ENCODE peak calls at places on chromosomes 6 and 20, in six cellular contexts. S is mesenchymal stem cell, R is IMR-90, A is neuronal stem cell, J is H9, H is mesendoderm. K is an unnamed sample.

GRCh38 chr6:56659721-56660373 is 17.2 kb upstream of the DST start:
- DNase-seq in J (no peak), A (no peak), R (no peak), H (peak; percentile 65), S (no peak), K (no peak)

GRCh38 chr20:47266847-47267515 is 89.5 kb downstream of the ZMYND8 start:
- DNase-seq in H (no peak), S (no peak), J (no peak), A (no peak), R (no peak), K (no peak)

GRCh38 chr6:63560806-63561672 is 11.2 kb upstream of the LOC128125822 start:
- DNase-seq in A (no peak), J (no peak), H (no peak), R (peak; percentile 63), S (peak; percentile 50), K (no peak)

GRCh38 chr6:124490123-124490522 is 472.1 kb upstream of the RNF217 start:
- DNase-seq in S (peak; percentile 45), R (no peak), A (no peak), J (no peak), H (peak; percentile 78), K (peak; percentile 89)

GRCh38 chr20:13271098-13271497 is 50.0 kb downstream of the ISM1 start:
- DNase-seq in H (no peak), S (no peak), J (no peak), A (no peak), R (no peak), K (no peak)

GRCh38 chr20:59561614-59562277 is 42.6 kb upstream of the PHACTR3 start:
- DNase-seq in R (no peak), S (no peak), A (no peak), H (no peak), J (no peak), K (no peak)

GRCh38 chr6:6003334-6004146 is 3.2 kb downstream of the NRN1 start:
- DNase-seq in J (peak; percentile 70), R (no peak), H (peak; percentile 84), A (no peak), S (no peak), K (peak; percentile 67)

GRCh38 chr20:19945732-19946670 is 71.2 kb upstream of the NAA20 start:
- DNase-seq in R (no peak), S (no peak), J (no peak), H (no peak), A (no peak), K (peak; percentile 29)

GRCh38 chr20:37179671-37180524 is 550 bp upstream of the MROH8 start:
- DNase-seq in A (no peak), S (peak; percentile 70), R (peak; percentile 85), H (peak; percentile 46), J (no peak), K (peak; percentile 19)

GRCh38 chr6:1832844-1833787 is 223.4 kb downstream of the FOXC1 start:
- DNase-seq in H (no peak), S (no peak), R (peak; percentile 12), A (no peak), J (no peak), K (no peak)

GRCh38 chr6:62283828-62284411 is 2.1 kb downstream of the KHDRBS2 start:
- DNase-seq in S (peak; percentile 43), R (peak; percentile 0), A (peak; percentile 50), H (peak; percentile 61), J (no peak), K (no peak)

GRCh38 chr6:105302617-105303128 is 100.2 kb downstream of the PREP start:
- DNase-seq in J (peak; percentile 39), H (peak; percentile 3), S (no peak), R (no peak), A (no peak), K (no peak)

GRCh38 chr6:45031601-45032000 is 296.5 kb upstream of the RUNX2 start:
- DNase-seq in H (no peak), J (no peak), S (no peak), A (no peak), R (no peak), K (peak; percentile 8)

GRCh38 chr6:108661982-108662381 is 101.3 kb downstream of the FOXO3 start:
- DNase-seq in H (no peak), A (no peak), J (no peak), S (no peak), R (no peak), K (no peak)

GRCh38 chr6:108662702-108663101 is 102.0 kb downstream of the FOXO3 start:
- DNase-seq in R (no peak), H (no peak), S (no peak), A (no peak), J (no peak), K (no peak)

GRCh38 chr6:108660251-108660650 is 99.5 kb downstream of the FOXO3 start:
- DNase-seq in R (no peak), S (no peak), J (no peak), A (no peak), H (no peak), K (no peak)

GRCh38 chr6:108658174-108658573 is 97.5 kb downstream of the FOXO3 start:
- DNase-seq in S (no peak), R (no peak), A (no peak), H (no peak), J (no peak), K (peak; percentile 54)

DNA sequence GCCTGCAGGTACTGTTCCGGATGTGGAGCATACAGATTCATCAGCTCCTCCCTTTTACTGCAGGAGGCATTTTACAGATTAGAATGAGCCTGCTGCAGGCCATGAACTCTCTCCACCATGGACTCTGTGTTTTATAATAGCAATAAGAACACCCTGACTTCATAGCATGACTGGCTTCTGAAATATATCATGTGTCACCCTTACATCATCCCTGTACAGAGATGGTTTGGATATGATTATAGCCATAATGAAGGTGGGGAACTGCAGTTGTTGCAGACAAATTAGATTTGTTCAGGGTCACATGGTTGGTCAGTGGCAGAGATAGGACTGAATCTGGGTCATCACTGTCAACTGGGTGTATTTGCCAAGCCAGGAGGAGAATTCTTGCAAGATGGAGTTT is 100.7 kb downstream of the FOXO3 start:
- DNase-seq in R (peak; percentile 82), H (no peak), J (no peak), S (peak; percentile 28), A (no peak), K (no peak)
- H3K23ac ChIP-seq in R (no peak overlapping the region), H (no peak overlapping the region), J (no peak overlapping the region), S (no peak overlapping the region), A (no peak overlapping the region), K (no peak overlapping the region)

DNA sequence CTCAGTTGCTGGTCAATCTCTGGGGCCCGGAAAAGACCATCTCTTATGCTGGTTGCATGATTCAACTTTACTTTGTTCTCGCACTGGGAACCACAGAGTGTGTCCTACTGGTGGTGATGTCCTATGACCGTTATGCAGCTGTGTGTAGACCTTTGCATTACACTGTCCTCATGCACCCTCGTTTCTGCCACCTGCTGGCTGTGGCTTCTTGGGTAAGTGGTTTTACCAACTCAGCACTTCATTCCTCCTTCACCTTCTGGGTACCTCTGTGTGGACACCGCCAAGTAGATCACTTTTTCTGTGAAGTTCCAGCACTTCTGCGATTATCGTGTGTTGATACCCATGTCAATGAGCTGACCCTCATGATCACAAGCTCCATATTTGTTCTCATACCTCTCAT is 4.3 kb downstream of the OR2J3 start:
- DNase-seq in S (no peak), H (peak; percentile 27), A (no peak), J (peak; percentile 31), R (no peak), K (no peak)
- H3K23ac ChIP-seq in S (no peak overlapping the region), H (no peak overlapping the region), A (no peak overlapping the region), J (no peak overlapping the region), R (no peak overlapping the region), K (no peak overlapping the region)

DNA sequence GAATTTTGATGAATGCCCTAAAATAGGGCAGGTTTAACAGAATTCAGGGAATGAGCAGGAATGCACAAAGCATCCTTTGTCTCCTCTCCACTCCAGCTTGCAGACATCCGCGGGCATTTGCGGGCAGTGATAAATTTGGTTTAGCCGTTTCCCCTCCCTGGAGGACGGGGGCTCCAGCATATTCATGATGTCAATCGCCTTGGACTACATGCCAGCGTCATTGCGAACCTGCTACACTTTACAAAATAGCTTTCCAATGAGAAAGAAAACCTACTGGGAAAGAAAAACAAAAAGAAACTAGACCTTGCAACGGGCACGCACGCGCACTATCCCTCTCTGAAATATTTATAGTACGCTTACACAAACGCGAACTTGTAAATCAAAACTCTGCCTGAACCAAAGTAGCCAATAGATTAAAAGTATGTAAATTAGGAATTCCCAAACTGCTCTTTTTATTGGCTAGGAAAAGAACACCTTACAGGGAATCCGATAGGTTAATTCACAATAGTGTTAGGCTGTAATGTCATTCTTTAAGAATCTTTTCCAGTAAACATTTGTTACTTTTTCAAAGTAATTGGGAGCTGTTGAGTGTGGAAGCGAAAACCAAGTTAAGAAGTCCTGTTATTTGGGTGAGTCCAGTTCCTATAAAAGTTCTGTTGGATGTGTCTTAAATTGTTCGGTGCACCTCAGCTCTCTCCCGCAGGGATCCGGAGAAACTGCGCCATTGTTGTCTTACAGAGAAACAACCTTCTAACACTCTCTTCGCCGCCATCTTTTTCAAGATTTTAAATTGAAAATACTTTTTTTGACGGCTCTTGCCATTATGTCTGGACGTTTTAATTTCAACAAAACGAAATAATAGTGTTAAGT is 136.7 kb downstream of the HFE start:
- DNase-seq in H (peak; percentile 96), R (peak; percentile 97), J (peak; percentile 55), S (peak; percentile 98), A (peak; percentile 74), K (peak; percentile 93)
- H3K23ac ChIP-seq in H (no peak overlapping the region), R (peak overlapping the region; percentile 61), J (no peak overlapping the region), S (no peak overlapping the region), A (no peak overlapping the region), K (no peak overlapping the region)

DNA sequence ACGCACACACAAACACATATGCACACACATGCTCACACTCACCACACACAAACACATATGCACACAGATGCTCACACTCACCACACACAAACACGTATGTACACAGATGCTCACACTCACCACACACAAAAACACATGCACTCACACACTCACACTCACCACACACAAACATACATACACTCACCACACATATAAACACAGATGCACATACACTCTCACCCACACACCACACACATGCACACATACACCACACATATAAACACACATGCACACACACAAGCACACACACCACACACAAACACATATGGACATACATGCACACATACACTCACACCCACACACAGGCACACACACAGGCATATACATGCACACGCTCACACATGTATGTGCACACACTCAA is 112.3 kb downstream of the ERMARD start:
- DNase-seq in S (no peak), H (no peak), J (no peak), A (no peak), R (no peak), K (no peak)
- H3K23ac ChIP-seq in S (no peak overlapping the region), H (no peak overlapping the region), J (no peak overlapping the region), A (peak overlapping the region; percentile 58), R (no peak overlapping the region), K (peak overlapping the region; percentile 70)

DNA sequence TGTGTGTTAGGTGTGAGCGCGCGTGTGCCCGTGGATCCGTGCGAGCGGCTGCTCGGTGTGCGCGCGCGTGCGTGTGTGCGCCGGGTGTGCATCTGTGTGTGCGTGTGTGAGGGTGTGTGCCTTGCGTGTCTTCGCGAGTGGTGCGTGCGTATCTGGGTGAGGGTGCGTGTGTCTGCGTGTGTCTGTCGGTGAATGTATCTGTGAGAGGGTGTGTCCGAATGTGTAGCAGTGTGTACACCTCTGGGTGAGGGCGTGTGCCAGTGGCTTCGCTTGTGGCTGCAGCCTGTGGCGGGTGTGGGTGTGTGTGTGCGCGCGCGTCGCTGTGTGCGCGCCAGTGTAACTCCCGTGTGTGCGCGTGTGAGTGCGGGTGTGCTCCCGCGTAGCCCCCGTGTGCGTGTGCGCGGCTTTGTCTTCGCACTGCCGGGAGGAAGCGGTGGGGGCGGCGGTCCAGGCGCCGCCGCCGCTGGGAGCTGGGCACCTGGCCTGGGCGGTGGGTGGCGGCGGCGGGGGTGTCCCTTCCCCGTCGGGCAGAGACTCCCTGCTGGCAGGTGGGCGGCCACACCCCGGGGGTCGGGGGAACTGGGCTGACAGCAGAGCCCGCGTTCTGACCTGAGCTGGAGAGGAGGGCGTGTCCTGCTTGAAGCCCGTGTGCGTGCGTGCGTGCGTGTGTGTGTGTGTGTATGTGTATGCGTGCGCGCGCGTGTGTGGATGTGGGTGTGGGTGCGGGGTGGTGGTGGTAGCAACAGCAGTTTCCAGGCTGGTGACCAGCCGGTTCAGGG is 61.3 kb upstream of the EPB41L1 start:
- DNase-seq in R (no peak), H (no peak), J (no peak), S (peak; percentile 55), A (no peak), K (no peak)
- H3K23ac ChIP-seq in R (peak overlapping the region; percentile 98), H (peak overlapping the region; percentile 99), J (peak overlapping the region; percentile 16), S (peak overlapping the region; percentile 20), A (peak overlapping the region; percentile 99), K (peak overlapping the region; percentile 0)